ENCODE peak calls at places on chromosomes 6 and 20, in seven cellular contexts. V, D, W, B, I, R and H are unnamed samples.

GRCh38 chr6:30258204-30258603 is 45.0 kb upstream of the TRIM26 start:
- DNase-seq in V (no peak), D (no peak), W (no peak), B (no peak), I (no peak), R (no peak), H (no peak)

GRCh38 chr6:33249732-33250625 is 21.7 kb downstream of the VPS52 start:
- DNase-seq in V (peak; percentile 79), D (no peak), W (no peak), B (no peak), I (peak; percentile 69), R (peak; percentile 39), H (no peak)

GRCh38 chr6:161411265-161411944 is 137.5 kb upstream of the AGPAT4 start:
- DNase-seq in V (no peak), D (no peak), W (no peak), B (no peak), I (peak; percentile 15), R (no peak), H (no peak)

GRCh38 chr6:151209071-151209831 is 30.5 kb upstream of the AKAP12 start:
- DNase-seq in V (no peak), D (no peak), W (no peak), B (no peak), I (peak; percentile 11), R (no peak), H (peak; percentile 5)

GRCh38 chr20:17856024-17856564 is 112.5 kb downstream of the SNX5 start:
- DNase-seq in V (no peak), D (no peak), W (no peak), B (peak; percentile 83), I (no peak), R (no peak), H (peak; percentile 28)

GRCh38 chr6:148760568-148761531 is 14.0 kb downstream of the UST start:
- DNase-seq in V (peak; percentile 91), D (no peak), W (no peak), B (peak; percentile 86), I (peak; percentile 96), R (peak; percentile 71), H (no peak)

GRCh38 chr6:1726341-1726763 is 116.6 kb downstream of the FOXC1 start:
- DNase-seq in V (no peak), D (no peak), W (no peak), B (no peak), I (no peak), R (no peak), H (no peak)

GRCh38 chr6:52213127-52213526 is 27.0 kb downstream of the IL17A start:
- DNase-seq in V (no peak), D (no peak), W (no peak), B (no peak), I (no peak), R (no peak), H (peak; percentile 48)

GRCh38 chr20:63552481-63553249 is 1.3 kb upstream of the FNDC11 start:
- DNase-seq in V (no peak), D (no peak), W (no peak), B (peak; percentile 67), I (no peak), R (no peak), H (no peak)

GRCh38 chr6:88238065-88238464 is 71.9 kb upstream of the CNR1 start:
- DNase-seq in V (no peak), D (no peak), W (no peak), B (peak; percentile 33), I (no peak), R (no peak), H (peak; percentile 38)
- TF ChIP-seq CTCF in V (no peak), D (peak; percentile 40), W (peak; percentile 63), B (peak; percentile 46), I (no peak), R (no peak), H (no peak)

DNA sequence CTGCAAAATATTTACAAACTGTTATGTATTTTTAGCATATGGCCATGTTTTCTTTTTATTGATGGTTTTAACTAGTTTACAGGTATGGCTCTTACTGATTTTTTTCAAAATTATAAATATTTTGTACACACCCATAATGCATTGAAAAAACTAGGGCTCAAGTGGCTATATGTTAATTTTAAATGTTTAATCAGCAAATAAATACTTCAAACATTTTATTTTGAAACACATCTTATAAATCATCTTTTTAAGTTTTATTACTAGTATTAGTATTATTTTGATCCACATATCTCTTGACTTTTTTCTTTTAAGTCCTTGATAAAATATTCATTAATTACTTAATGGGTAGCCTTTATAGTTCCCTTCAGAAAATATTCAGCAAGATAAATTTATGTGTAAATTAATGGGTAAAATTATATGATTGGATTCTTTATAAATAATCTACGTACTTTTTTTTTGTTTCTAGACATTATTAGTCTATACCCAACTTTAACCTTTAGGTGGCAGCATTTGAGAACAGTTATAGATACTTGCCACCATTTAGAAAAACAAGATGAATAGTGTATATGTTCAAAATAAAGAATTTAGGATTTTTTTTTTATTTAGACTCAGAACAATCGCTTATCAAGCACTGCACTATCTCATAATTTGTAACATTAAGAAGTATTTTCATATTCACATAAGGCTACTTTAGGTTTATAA is 241.9 kb downstream of the ADGRB3 start:
- DNase-seq in V (no peak), D (no peak), W (no peak), B (no peak), I (peak; percentile 32), R (no peak), H (no peak)
- TF ChIP-seq CTCF in V (no peak), D (peak; percentile 40), W (peak; percentile 73), B (no peak), I (peak; percentile 46), R (peak; percentile 28), H (peak; percentile 46)

GRCh38 chr20:42678895-42679294 is 510.8 kb downstream of the PTPRT start:
- DNase-seq in V (no peak), D (no peak), W (no peak), B (no peak), I (no peak), R (no peak), H (peak; percentile 29)
- TF ChIP-seq CTCF in V (no peak), D (peak; percentile 58), W (peak; percentile 45), B (no peak), I (no peak), R (no peak), H (peak; percentile 68)

GRCh38 chr6:63574554-63574900 is 2.2 kb downstream of the LOC128125822 start:
- DNase-seq in V (no peak), D (no peak), W (no peak), B (no peak), I (no peak), R (no peak), H (no peak)
- TF ChIP-seq CTCF in V (no peak), D (no peak), W (peak; percentile 3), B (no peak), I (no peak), R (no peak), H (no peak)

GRCh38 chr6:8506123-8506522 is 70.8 kb upstream of the SLC35B3 start:
- DNase-seq in V (no peak), D (no peak), W (no peak), B (no peak), I (no peak), R (no peak), H (no peak)
- TF ChIP-seq CTCF in V (no peak), D (no peak), W (no peak), B (no peak), I (no peak), R (no peak), H (no peak)

GRCh38 chr6:138307352-138307751 is 70.4 kb upstream of the SMIM28 start:
- DNase-seq in V (no peak), D (peak; percentile 63), W (no peak), B (no peak), I (peak; percentile 62), R (no peak), H (no peak)

GRCh38 chr6:138309695-138310094 is 68.0 kb upstream of the SMIM28 start:
- DNase-seq in V (no peak), D (no peak), W (no peak), B (no peak), I (no peak), R (no peak), H (no peak)

GRCh38 chr6:138308728-138309110 is 69.0 kb upstream of the SMIM28 start:
- DNase-seq in V (no peak), D (no peak), W (no peak), B (no peak), I (no peak), R (no peak), H (no peak)

GRCh38 chr6:138310294-138310693 is 67.4 kb upstream of the SMIM28 start:
- DNase-seq in V (no peak), D (peak; percentile 39), W (no peak), B (no peak), I (peak; percentile 14), R (no peak), H (no peak)

DNA sequence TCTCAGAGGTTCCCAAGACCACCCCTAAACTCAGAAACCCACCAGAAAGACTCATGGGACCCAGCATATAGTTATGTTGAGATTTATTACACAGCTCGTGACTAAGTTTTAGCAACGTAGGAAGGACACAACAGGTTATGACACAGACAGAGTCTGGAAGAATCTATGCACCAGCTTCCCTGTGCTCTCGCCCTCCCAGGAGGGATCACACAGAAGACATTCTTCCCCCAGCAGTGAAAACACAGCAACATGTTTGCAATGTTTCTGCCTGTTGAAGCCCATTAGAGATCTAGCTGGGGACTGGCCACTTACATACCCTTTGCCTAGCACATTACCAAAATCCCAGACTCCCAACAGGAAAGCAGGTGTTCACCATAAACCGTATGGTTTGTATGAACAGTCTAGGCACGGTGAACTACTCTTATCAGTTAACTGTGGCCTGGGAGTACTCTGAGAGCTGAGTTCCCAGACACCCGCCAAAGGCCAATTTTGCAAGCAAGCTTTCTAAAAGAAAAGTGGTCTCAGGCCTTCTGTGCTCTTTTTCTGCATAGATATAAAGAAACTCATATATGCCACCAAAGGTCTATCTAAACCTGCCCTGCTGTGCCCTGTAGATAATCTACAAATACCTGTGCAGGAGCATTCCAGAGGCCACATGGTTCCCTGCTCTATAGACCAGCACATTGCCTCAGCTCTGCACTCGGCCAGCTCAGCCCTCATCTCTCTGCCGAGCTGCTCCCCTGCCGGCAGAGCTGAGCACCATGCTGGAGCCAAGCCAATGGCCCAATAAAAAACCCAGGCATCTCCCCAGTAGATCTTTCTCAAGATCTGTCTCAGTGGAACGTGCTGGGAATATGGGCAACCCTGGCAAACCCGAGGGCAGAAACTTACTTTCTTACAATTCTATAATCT is 69.6 kb upstream of the SMIM28 start:
- DNase-seq in V (no peak), D (peak; percentile 63), W (no peak), B (no peak), I (peak; percentile 47), R (no peak), H (no peak)
- TF ChIP-seq CTCF in V (no peak), D (peak; percentile 51), W (no peak), B (peak; percentile 37), I (peak; percentile 33), R (no peak), H (no peak)